ENCODE peak calls at places on chromosome 14, in seven cellular contexts. Z is fibroblast of pulmonary artery, L is tibial nerve, E is cardiac fibroblast, J is Caco-2, T is IMR-90, P is AG09309. Q is an unnamed sample.

GRCh38 chr14:65164068-65164824 is 61.9 kb upstream of the MAX start:
- DNase-seq in T (peak; percentile 61), J (no peak), E (peak; percentile 77), P (no peak), Z (peak; percentile 74), L (no peak), Q (peak; percentile 33)

GRCh38 chr14:86787782-86788181 is 1205.2 kb downstream of the GALC start:
- DNase-seq in E (peak; percentile 4), J (no peak), L (no peak), P (no peak), Z (peak; percentile 67), T (peak; percentile 65), Q (peak; percentile 25)

GRCh38 chr14:99779751-99780150 is 13.5 kb upstream of the EML1 start:
- DNase-seq in P (no peak), J (no peak), E (peak; percentile 86), L (no peak), T (peak; percentile 76), Z (peak; percentile 48), Q (no peak)

GRCh38 chr14:37422748-37423147 is 172.3 kb downstream of the FOXA1 start:
- DNase-seq in T (no peak), E (no peak), L (no peak), Z (no peak), P (no peak), J (no peak), Q (no peak)

GRCh38 chr14:99752486-99753121 is 40.6 kb upstream of the EML1 start:
- DNase-seq in P (peak; percentile 39), T (peak; percentile 76), J (no peak), E (peak; percentile 80), L (no peak), Z (peak; percentile 64), Q (no peak)

GRCh38 chr14:54718046-54718445 is 151.1 kb downstream of the SAMD4A start:
- DNase-seq in T (peak; percentile 81), J (no peak), Z (no peak), P (no peak), L (no peak), E (no peak), Q (no peak)

GRCh38 chr14:64878775-64879634 is 702 bp downstream of the SPTB start:
- DNase-seq in P (no peak), T (no peak), J (no peak), E (no peak), L (no peak), Z (no peak), Q (peak; percentile 31)

GRCh38 chr14:33254876-33255275 is 316.2 kb downstream of the NPAS3 start:
- DNase-seq in L (no peak), Z (peak; percentile 28), P (no peak), E (no peak), J (no peak), T (no peak), Q (no peak)

GRCh38 chr14:84789012-84789411 is 740.9 kb upstream of the FLRT2 start:
- DNase-seq in T (no peak), Z (no peak), L (no peak), P (no peak), J (no peak), E (no peak), Q (no peak)

GRCh38 chr14:92586001-92586947 is 72.7 kb downstream of the RIN3 start:
- DNase-seq in E (peak; percentile 93), J (no peak), P (peak; percentile 100), L (no peak), T (peak; percentile 99), Z (peak; percentile 96), Q (no peak)

GRCh38 chr14:103057028-103057371 is 349 bp downstream of the CDC42BPB start:
- DNase-seq in L (no peak), P (no peak), E (peak; percentile 23), Z (peak; percentile 22), T (no peak), J (no peak), Q (no peak)

GRCh38 chr14:57161583-57161982 is 107.1 kb downstream of the EXOC5 start:
- DNase-seq in Z (no peak), T (no peak), E (no peak), P (no peak), J (no peak), L (no peak), Q (no peak)

GRCh38 chr14:61992139-61992538 is 229.9 kb downstream of the SNAPC1 start:
- DNase-seq in E (no peak), J (no peak), P (no peak), Z (no peak), L (no peak), T (no peak), Q (no peak)

GRCh38 chr14:54699735-54700134 is 132.8 kb downstream of the SAMD4A start:
- DNase-seq in J (no peak), P (no peak), T (no peak), L (no peak), E (no peak), Z (no peak), Q (no peak)

GRCh38 chr14:57559561-57559960 is 65.9 kb upstream of the CCDC198 start:
- DNase-seq in E (no peak), T (no peak), L (no peak), Z (no peak), P (no peak), J (no peak), Q (no peak)

GRCh38 chr14:56002316-56002715 is 115.9 kb upstream of the PELI2 start:
- DNase-seq in T (peak; percentile 23), P (peak; percentile 61), E (peak; percentile 8), L (no peak), Z (no peak), J (no peak), Q (no peak)

GRCh38 chr14:99654235-99655000 is 9.5 kb downstream of the HHIPL1 start:
- DNase-seq in L (no peak), T (peak; percentile 81), Z (peak; percentile 84), J (no peak), E (peak; percentile 80), P (peak; percentile 39), Q (peak; percentile 84)

GRCh38 chr14:29759521-29760340 is 167.9 kb downstream of the PRKD1 start:
- DNase-seq in E (peak; percentile 25), J (no peak), L (no peak), P (no peak), T (no peak), Z (no peak), Q (no peak)

GRCh38 chr14:65074449-65075155 is 27.7 kb downstream of the MAX start:
- DNase-seq in E (no peak), Z (peak; percentile 13), L (no peak), P (no peak), J (no peak), T (no peak), Q (no peak)

DNA sequence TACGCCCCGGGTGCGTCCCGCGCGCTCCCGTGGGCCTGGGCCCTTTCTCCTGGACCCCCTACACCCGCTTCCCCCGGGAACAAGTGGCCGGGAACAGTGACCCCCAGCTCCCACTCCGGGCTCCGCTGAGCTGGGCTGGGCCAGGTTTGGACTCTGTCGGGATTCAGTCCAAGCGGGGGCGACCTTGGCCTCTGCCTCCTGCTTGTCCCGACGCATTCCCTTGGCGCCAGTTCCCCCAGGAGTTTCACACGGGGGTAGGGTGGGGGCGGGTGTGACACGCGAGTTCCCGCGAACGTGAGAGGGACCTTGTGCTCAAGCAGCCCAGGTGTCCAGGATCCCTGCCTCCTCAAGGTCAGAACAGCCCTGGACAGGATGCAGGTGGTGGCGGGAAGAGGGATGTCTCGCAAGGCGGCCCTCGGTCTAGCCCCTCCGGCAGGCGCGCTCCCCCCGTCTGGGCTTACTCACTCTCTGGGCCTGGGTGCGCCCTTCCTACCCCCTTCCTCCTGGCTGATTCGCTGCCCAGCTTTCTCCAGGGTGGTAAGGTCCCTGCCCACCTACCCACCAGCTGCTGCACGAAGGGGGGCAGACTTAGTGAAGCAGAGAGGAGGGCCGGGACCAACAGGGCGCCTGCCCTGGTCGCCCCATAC is 771 bp downstream of the CRIP2 start:
- DNase-seq in T (peak; percentile 9), P (no peak), Z (no peak), E (peak; percentile 61), L (no peak), J (no peak), Q (no peak)
- H3K4me3 ChIP-seq in T (peak overlapping the region; percentile 99), P (peak overlapping the region; percentile 55), Z (peak overlapping the region; percentile 75), E (peak overlapping the region; percentile 72), L (peak overlapping the region; percentile 49), J (peak overlapping the region; percentile 56), Q (peak overlapping the region; percentile 53)

GRCh38 chr14:73718742-73719251 is 4.6 kb upstream of the PNMA1 start:
- DNase-seq in E (no peak), T (no peak), Z (no peak), L (no peak), P (no peak), J (no peak), Q (no peak)
- H3K4me3 ChIP-seq in E (no peak overlapping the region), T (no peak overlapping the region), Z (no peak overlapping the region), L (peak overlapping the region; percentile 13), P (no peak overlapping the region), J (no peak overlapping the region), Q (no peak overlapping the region)

GRCh38 chr14:88553886-88554457 is 835 bp downstream of the PTPN21 start:
- DNase-seq in P (no peak), E (peak; percentile 28), L (no peak), T (peak; percentile 8), Z (peak; percentile 27), J (no peak), Q (no peak)
- H3K4me3 ChIP-seq in P (peak overlapping the region; percentile 64), E (peak overlapping the region; percentile 63), L (peak overlapping the region; percentile 59), T (peak overlapping the region; percentile 65), Z (peak overlapping the region; percentile 66), J (peak overlapping the region; percentile 71), Q (peak overlapping the region; percentile 84)

DNA sequence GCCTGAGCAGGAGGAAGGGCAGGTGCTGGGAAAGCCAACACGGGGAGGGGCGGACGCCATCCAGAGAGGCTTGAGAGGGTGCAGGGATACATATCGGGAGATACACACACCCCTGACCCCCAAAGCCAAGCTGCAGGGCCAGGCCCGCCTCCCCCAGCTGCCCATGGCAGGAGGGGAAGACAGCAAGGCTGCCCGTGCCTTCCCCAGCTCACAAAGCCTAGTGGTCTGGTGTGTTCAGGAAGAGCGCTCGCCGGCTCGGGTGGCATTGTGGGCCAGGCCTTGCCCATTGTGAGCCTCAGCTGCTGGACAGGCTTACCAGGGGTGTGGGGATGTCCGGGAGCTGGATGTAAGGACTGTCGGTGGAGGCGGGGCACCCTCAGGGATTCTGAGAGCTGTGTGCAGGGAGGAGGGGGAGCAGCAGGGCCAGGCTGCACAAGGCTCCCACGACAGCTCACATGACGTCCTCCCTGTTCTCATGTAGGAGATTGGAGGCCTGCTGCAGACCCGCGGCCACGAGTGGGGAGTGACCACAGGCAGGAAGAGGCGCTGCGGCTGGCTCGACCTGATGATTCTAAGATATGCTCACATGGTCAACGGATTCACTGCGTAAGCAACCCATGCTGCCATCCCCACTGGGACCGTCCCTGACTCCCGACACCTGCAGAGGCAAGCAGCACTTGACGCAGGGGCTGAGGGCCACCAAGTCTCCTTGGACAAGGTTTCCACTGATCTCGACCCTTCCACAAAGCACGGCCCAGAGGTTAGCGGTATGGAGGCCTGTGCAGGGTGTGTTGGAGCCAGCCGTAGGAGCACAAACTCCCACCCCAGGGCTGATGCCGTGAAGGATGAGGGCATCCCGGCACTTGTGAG is 10.1 kb upstream of the SIVA1 start:
- DNase-seq in Z (no peak), T (no peak), P (no peak), J (no peak), E (no peak), L (no peak), Q (no peak)
- H3K4me3 ChIP-seq in Z (no peak overlapping the region), T (no peak overlapping the region), P (no peak overlapping the region), J (no peak overlapping the region), E (no peak overlapping the region), L (no peak overlapping the region), Q (no peak overlapping the region)

Q was measured in WERI-Rb-1.